ENCODE peak calls at places on chromosomes 12 and 14, in nine cellular contexts. One of them, this sample, is unnamed.

GRCh38 chr14:21044106-21044618 is 2.0 kb downstream of the RNASE7 start:
- DNase-seq in NCI-H2227 treated with DMSO at 0.1 percent for 48 hours: no peak
- DNase-seq in stimulated activated CD8-positive, alpha-beta memory T cell treated with anti-CD3 and anti-CD28 coated beads, Interleukin-2, amount 100 ng/mL, for 1 hour: no peak
- DNase-seq in ovary: no peak
- DNase-seq in DMS53: no peak
- DNase-seq in COR-L47: no peak
- DNase-seq in tibial nerve: no peak
- DNase-seq in NCI-H1694: no peak
- DNase-seq in GM04504: no peak
- DNase-seq in this sample: no peak

GRCh38 chr14:22752422-22752821 is 14.1 kb upstream of the OXA1L start:
- DNase-seq in NCI-H2227 treated with DMSO at 0.1 percent for 48 hours: no peak
- DNase-seq in stimulated activated CD8-positive, alpha-beta memory T cell treated with anti-CD3 and anti-CD28 coated beads, Interleukin-2, amount 100 ng/mL, for 1 hour: no peak
- DNase-seq in ovary: no peak
- DNase-seq in DMS53: no peak
- DNase-seq in COR-L47: no peak
- DNase-seq in tibial nerve: no peak
- DNase-seq in NCI-H1694: no peak
- DNase-seq in GM04504: no peak
- DNase-seq in this sample: no peak

GRCh38 chr14:51652168-51653095 is 722 bp downstream of the FRMD6 start:
- DNase-seq in NCI-H2227 treated with DMSO at 0.1 percent for 48 hours: no peak
- DNase-seq in stimulated activated CD8-positive, alpha-beta memory T cell treated with anti-CD3 and anti-CD28 coated beads, Interleukin-2, amount 100 ng/mL, for 1 hour: peak
- DNase-seq in ovary: peak
- DNase-seq in DMS53: peak
- DNase-seq in COR-L47: peak
- DNase-seq in tibial nerve: no peak
- DNase-seq in NCI-H1694: no peak
- DNase-seq in GM04504: no peak
- DNase-seq in this sample: no peak

GRCh38 chr14:44803239-44803905 is 158.4 kb downstream of the KLHL28 start:
- DNase-seq in NCI-H2227 treated with DMSO at 0.1 percent for 48 hours: no peak
- DNase-seq in stimulated activated CD8-positive, alpha-beta memory T cell treated with anti-CD3 and anti-CD28 coated beads, Interleukin-2, amount 100 ng/mL, for 1 hour: no peak
- DNase-seq in ovary: no peak
- DNase-seq in DMS53: peak
- DNase-seq in COR-L47: peak
- DNase-seq in tibial nerve: no peak
- DNase-seq in NCI-H1694: peak
- DNase-seq in GM04504: peak
- DNase-seq in this sample: peak

GRCh38 chr14:32136027-32136825 is 59.1 kb downstream of the ARHGAP5 start:
- DNase-seq in NCI-H2227 treated with DMSO at 0.1 percent for 48 hours: no peak
- DNase-seq in stimulated activated CD8-positive, alpha-beta memory T cell treated with anti-CD3 and anti-CD28 coated beads, Interleukin-2, amount 100 ng/mL, for 1 hour: no peak
- DNase-seq in ovary: no peak
- DNase-seq in DMS53: no peak
- DNase-seq in COR-L47: no peak
- DNase-seq in tibial nerve: no peak
- DNase-seq in NCI-H1694: no peak
- DNase-seq in GM04504: no peak
- DNase-seq in this sample: no peak

GRCh38 chr14:49447725-49448124 is 138.5 kb downstream of the RPS29 start:
- DNase-seq in NCI-H2227 treated with DMSO at 0.1 percent for 48 hours: no peak
- DNase-seq in stimulated activated CD8-positive, alpha-beta memory T cell treated with anti-CD3 and anti-CD28 coated beads, Interleukin-2, amount 100 ng/mL, for 1 hour: no peak
- DNase-seq in ovary: no peak
- DNase-seq in DMS53: no peak
- DNase-seq in COR-L47: no peak
- DNase-seq in tibial nerve: no peak
- DNase-seq in NCI-H1694: no peak
- DNase-seq in GM04504: no peak
- DNase-seq in this sample: no peak

GRCh38 chr14:60807971-60808370 is 73.4 kb downstream of the MNAT1 start:
- DNase-seq in NCI-H2227 treated with DMSO at 0.1 percent for 48 hours: no peak
- DNase-seq in stimulated activated CD8-positive, alpha-beta memory T cell treated with anti-CD3 and anti-CD28 coated beads, Interleukin-2, amount 100 ng/mL, for 1 hour: no peak
- DNase-seq in ovary: no peak
- DNase-seq in DMS53: no peak
- DNase-seq in COR-L47: no peak
- DNase-seq in tibial nerve: no peak
- DNase-seq in NCI-H1694: no peak
- DNase-seq in GM04504: no peak
- DNase-seq in this sample: no peak

GRCh38 chr14:104287301-104288009 is 149.1 kb downstream of the KIF26A start:
- DNase-seq in NCI-H2227 treated with DMSO at 0.1 percent for 48 hours: no peak
- DNase-seq in stimulated activated CD8-positive, alpha-beta memory T cell treated with anti-CD3 and anti-CD28 coated beads, Interleukin-2, amount 100 ng/mL, for 1 hour: no peak
- DNase-seq in ovary: no peak
- DNase-seq in DMS53: no peak
- DNase-seq in COR-L47: no peak
- DNase-seq in tibial nerve: no peak
- DNase-seq in NCI-H1694: no peak
- DNase-seq in GM04504: no peak
- DNase-seq in this sample: no peak

GRCh38 chr14:54901380-54902142 is 1.1 kb downstream of the GCH1 start:
- DNase-seq in NCI-H2227 treated with DMSO at 0.1 percent for 48 hours: no peak
- DNase-seq in stimulated activated CD8-positive, alpha-beta memory T cell treated with anti-CD3 and anti-CD28 coated beads, Interleukin-2, amount 100 ng/mL, for 1 hour: no peak
- DNase-seq in ovary: no peak
- DNase-seq in DMS53: peak
- DNase-seq in COR-L47: peak
- DNase-seq in tibial nerve: no peak
- DNase-seq in NCI-H1694: no peak
- DNase-seq in GM04504: no peak
- DNase-seq in this sample: no peak

GRCh38 chr12:17108877-17109520 is 503.0 kb upstream of the LMO3 start:
- DNase-seq in NCI-H2227 treated with DMSO at 0.1 percent for 48 hours: peak
- DNase-seq in stimulated activated CD8-positive, alpha-beta memory T cell treated with anti-CD3 and anti-CD28 coated beads, Interleukin-2, amount 100 ng/mL, for 1 hour: no peak
- DNase-seq in ovary: no peak
- DNase-seq in DMS53: peak
- DNase-seq in COR-L47: peak
- DNase-seq in tibial nerve: no peak
- DNase-seq in NCI-H1694: peak
- DNase-seq in GM04504: no peak
- DNase-seq in this sample: no peak

GRCh38 chr12:72267974-72268373 is 4.2 kb upstream of the TRHDE start:
- DNase-seq in NCI-H2227 treated with DMSO at 0.1 percent for 48 hours: peak
- DNase-seq in stimulated activated CD8-positive, alpha-beta memory T cell treated with anti-CD3 and anti-CD28 coated beads, Interleukin-2, amount 100 ng/mL, for 1 hour: no peak
- DNase-seq in ovary: no peak
- DNase-seq in DMS53: no peak
- DNase-seq in COR-L47: no peak
- DNase-seq in tibial nerve: no peak
- DNase-seq in NCI-H1694: no peak
- DNase-seq in GM04504: no peak
- DNase-seq in this sample: no peak

GRCh38 chr12:65556676-65557424 is 267.4 kb upstream of the HMGA2 start:
- DNase-seq in NCI-H2227 treated with DMSO at 0.1 percent for 48 hours: peak
- DNase-seq in stimulated activated CD8-positive, alpha-beta memory T cell treated with anti-CD3 and anti-CD28 coated beads, Interleukin-2, amount 100 ng/mL, for 1 hour: peak
- DNase-seq in ovary: peak
- DNase-seq in DMS53: peak
- DNase-seq in COR-L47: peak
- DNase-seq in tibial nerve: peak
- DNase-seq in NCI-H1694: peak
- DNase-seq in GM04504: no peak
- DNase-seq in this sample: peak

GRCh38 chr12:79174656-79175055 is 310.1 kb downstream of the SYT1 start:
- DNase-seq in NCI-H2227 treated with DMSO at 0.1 percent for 48 hours: peak
- DNase-seq in stimulated activated CD8-positive, alpha-beta memory T cell treated with anti-CD3 and anti-CD28 coated beads, Interleukin-2, amount 100 ng/mL, for 1 hour: no peak
- DNase-seq in ovary: no peak
- DNase-seq in DMS53: peak
- DNase-seq in COR-L47: peak
- DNase-seq in tibial nerve: no peak
- DNase-seq in NCI-H1694: no peak
- DNase-seq in GM04504: peak
- DNase-seq in this sample: no peak

GRCh38 chr14:55123101-55123500 is 6.0 kb upstream of the LGALS3 start:
- DNase-seq in NCI-H2227 treated with DMSO at 0.1 percent for 48 hours: no peak
- DNase-seq in stimulated activated CD8-positive, alpha-beta memory T cell treated with anti-CD3 and anti-CD28 coated beads, Interleukin-2, amount 100 ng/mL, for 1 hour: no peak
- DNase-seq in ovary: peak
- DNase-seq in DMS53: no peak
- DNase-seq in COR-L47: peak
- DNase-seq in tibial nerve: no peak
- DNase-seq in NCI-H1694: no peak
- DNase-seq in GM04504: no peak
- DNase-seq in this sample: no peak

GRCh38 chr14:36976571-36977023 is 195.8 kb downstream of the SLC25A21 start:
- DNase-seq in NCI-H2227 treated with DMSO at 0.1 percent for 48 hours: no peak
- DNase-seq in stimulated activated CD8-positive, alpha-beta memory T cell treated with anti-CD3 and anti-CD28 coated beads, Interleukin-2, amount 100 ng/mL, for 1 hour: no peak
- DNase-seq in ovary: no peak
- DNase-seq in DMS53: peak
- DNase-seq in COR-L47: no peak
- DNase-seq in tibial nerve: no peak
- DNase-seq in NCI-H1694: no peak
- DNase-seq in GM04504: no peak
- DNase-seq in this sample: no peak

GRCh38 chr12:53750812-53751335 is 905 bp downstream of the CISTR start:
- DNase-seq in NCI-H2227 treated with DMSO at 0.1 percent for 48 hours: no peak
- DNase-seq in stimulated activated CD8-positive, alpha-beta memory T cell treated with anti-CD3 and anti-CD28 coated beads, Interleukin-2, amount 100 ng/mL, for 1 hour: no peak
- DNase-seq in ovary: peak
- DNase-seq in DMS53: peak
- DNase-seq in COR-L47: no peak
- DNase-seq in tibial nerve: no peak
- DNase-seq in NCI-H1694: peak
- DNase-seq in GM04504: no peak
- DNase-seq in this sample: no peak

GRCh38 chr12:59652098-59652497 is 56.3 kb downstream of the SLC16A7 start:
- DNase-seq in NCI-H2227 treated with DMSO at 0.1 percent for 48 hours: no peak
- DNase-seq in stimulated activated CD8-positive, alpha-beta memory T cell treated with anti-CD3 and anti-CD28 coated beads, Interleukin-2, amount 100 ng/mL, for 1 hour: no peak
- DNase-seq in ovary: no peak
- DNase-seq in DMS53: no peak
- DNase-seq in COR-L47: no peak
- DNase-seq in tibial nerve: no peak
- DNase-seq in NCI-H1694: no peak
- DNase-seq in GM04504: no peak
- DNase-seq in this sample: no peak

GRCh38 chr12:69099201-69099837 is 140.1 kb upstream of the CPSF6 start:
- DNase-seq in NCI-H2227 treated with DMSO at 0.1 percent for 48 hours: no peak
- DNase-seq in stimulated activated CD8-positive, alpha-beta memory T cell treated with anti-CD3 and anti-CD28 coated beads, Interleukin-2, amount 100 ng/mL, for 1 hour: no peak
- DNase-seq in ovary: no peak
- DNase-seq in DMS53: no peak
- DNase-seq in COR-L47: no peak
- DNase-seq in tibial nerve: no peak
- DNase-seq in NCI-H1694: no peak
- DNase-seq in GM04504: no peak
- DNase-seq in this sample: no peak

GRCh38 chr12:27187697-27188096 is 56.4 kb upstream of the STK38L start:
- DNase-seq in NCI-H2227 treated with DMSO at 0.1 percent for 48 hours: no peak
- DNase-seq in stimulated activated CD8-positive, alpha-beta memory T cell treated with anti-CD3 and anti-CD28 coated beads, Interleukin-2, amount 100 ng/mL, for 1 hour: no peak
- DNase-seq in ovary: no peak
- DNase-seq in DMS53: no peak
- DNase-seq in COR-L47: no peak
- DNase-seq in tibial nerve: no peak
- DNase-seq in NCI-H1694: no peak
- DNase-seq in GM04504: no peak
- DNase-seq in this sample: no peak

GRCh38 chr12:3204143-3204542 is 127.0 kb downstream of the TSPAN9 start:
- DNase-seq in NCI-H2227 treated with DMSO at 0.1 percent for 48 hours: no peak
- DNase-seq in stimulated activated CD8-positive, alpha-beta memory T cell treated with anti-CD3 and anti-CD28 coated beads, Interleukin-2, amount 100 ng/mL, for 1 hour: no peak
- DNase-seq in ovary: no peak
- DNase-seq in DMS53: peak
- DNase-seq in COR-L47: peak
- DNase-seq in tibial nerve: no peak
- DNase-seq in NCI-H1694: peak
- DNase-seq in GM04504: no peak
- DNase-seq in this sample: no peak

GRCh38 chr12:52608826-52609630 is 7.8 kb upstream of the KRT72 start:
- DNase-seq in NCI-H2227 treated with DMSO at 0.1 percent for 48 hours: no peak
- DNase-seq in stimulated activated CD8-positive, alpha-beta memory T cell treated with anti-CD3 and anti-CD28 coated beads, Interleukin-2, amount 100 ng/mL, for 1 hour: no peak
- DNase-seq in ovary: no peak
- DNase-seq in DMS53: no peak
- DNase-seq in COR-L47: no peak
- DNase-seq in tibial nerve: no peak
- DNase-seq in NCI-H1694: no peak
- DNase-seq in GM04504: no peak
- DNase-seq in this sample: no peak

GRCh38 chr12:91111366-91112321 is at the start of gene LUM:
- DNase-seq in NCI-H2227 treated with DMSO at 0.1 percent for 48 hours: no peak
- DNase-seq in stimulated activated CD8-positive, alpha-beta memory T cell treated with anti-CD3 and anti-CD28 coated beads, Interleukin-2, amount 100 ng/mL, for 1 hour: no peak
- DNase-seq in ovary: peak
- DNase-seq in DMS53: no peak
- DNase-seq in COR-L47: no peak
- DNase-seq in tibial nerve: peak
- DNase-seq in NCI-H1694: no peak
- DNase-seq in GM04504: peak
- DNase-seq in this sample: no peak

GRCh38 chr14:105098316-105098715 is 33.1 kb upstream of the GPR132 start:
- DNase-seq in NCI-H2227 treated with DMSO at 0.1 percent for 48 hours: no peak
- DNase-seq in stimulated activated CD8-positive, alpha-beta memory T cell treated with anti-CD3 and anti-CD28 coated beads, Interleukin-2, amount 100 ng/mL, for 1 hour: no peak
- DNase-seq in ovary: no peak
- DNase-seq in DMS53: no peak
- DNase-seq in COR-L47: no peak
- DNase-seq in tibial nerve: no peak
- DNase-seq in NCI-H1694: no peak
- DNase-seq in GM04504: no peak
- DNase-seq in this sample: no peak

GRCh38 chr14:32336702-32337101 is 7.6 kb downstream of the AKAP6 start:
- DNase-seq in NCI-H2227 treated with DMSO at 0.1 percent for 48 hours: no peak
- DNase-seq in stimulated activated CD8-positive, alpha-beta memory T cell treated with anti-CD3 and anti-CD28 coated beads, Interleukin-2, amount 100 ng/mL, for 1 hour: no peak
- DNase-seq in ovary: no peak
- DNase-seq in DMS53: no peak
- DNase-seq in COR-L47: no peak
- DNase-seq in tibial nerve: no peak
- DNase-seq in NCI-H1694: no peak
- DNase-seq in GM04504: no peak
- DNase-seq in this sample: no peak

GRCh38 chr12:117832459-117833457 is 136.0 kb downstream of the KSR2 start:
- DNase-seq in NCI-H2227 treated with DMSO at 0.1 percent for 48 hours: no peak
- DNase-seq in stimulated activated CD8-positive, alpha-beta memory T cell treated with anti-CD3 and anti-CD28 coated beads, Interleukin-2, amount 100 ng/mL, for 1 hour: no peak
- DNase-seq in ovary: no peak
- DNase-seq in DMS53: no peak
- DNase-seq in COR-L47: no peak
- DNase-seq in tibial nerve: no peak
- DNase-seq in NCI-H1694: no peak
- DNase-seq in GM04504: no peak
- DNase-seq in this sample: no peak

GRCh38 chr12:38056701-38057689 is 259.6 kb upstream of the ALG10B start:
- DNase-seq in NCI-H2227 treated with DMSO at 0.1 percent for 48 hours: no peak
- DNase-seq in stimulated activated CD8-positive, alpha-beta memory T cell treated with anti-CD3 and anti-CD28 coated beads, Interleukin-2, amount 100 ng/mL, for 1 hour: no peak
- DNase-seq in ovary: no peak
- DNase-seq in DMS53: no peak
- DNase-seq in COR-L47: no peak
- DNase-seq in tibial nerve: no peak
- DNase-seq in NCI-H1694: no peak
- DNase-seq in GM04504: no peak
- DNase-seq in this sample: no peak

GRCh38 chr14:26132061-26132460 is 465.8 kb downstream of the NOVA1 start:
- DNase-seq in NCI-H2227 treated with DMSO at 0.1 percent for 48 hours: no peak
- DNase-seq in stimulated activated CD8-positive, alpha-beta memory T cell treated with anti-CD3 and anti-CD28 coated beads, Interleukin-2, amount 100 ng/mL, for 1 hour: no peak
- DNase-seq in ovary: no peak
- DNase-seq in DMS53: no peak
- DNase-seq in COR-L47: no peak
- DNase-seq in tibial nerve: no peak
- DNase-seq in NCI-H1694: no peak
- DNase-seq in GM04504: no peak
- DNase-seq in this sample: no peak

GRCh38 chr12:101299346-101299745 is 19.4 kb downstream of the UTP20 start:
- DNase-seq in NCI-H2227 treated with DMSO at 0.1 percent for 48 hours: no peak
- DNase-seq in stimulated activated CD8-positive, alpha-beta memory T cell treated with anti-CD3 and anti-CD28 coated beads, Interleukin-2, amount 100 ng/mL, for 1 hour: no peak
- DNase-seq in ovary: no peak
- DNase-seq in DMS53: no peak
- DNase-seq in COR-L47: no peak
- DNase-seq in tibial nerve: no peak
- DNase-seq in NCI-H1694: no peak
- DNase-seq in GM04504: no peak
- DNase-seq in this sample: no peak

GRCh38 chr12:108805136-108805535 is 52.2 kb downstream of the SSH1 start:
- DNase-seq in NCI-H2227 treated with DMSO at 0.1 percent for 48 hours: no peak
- DNase-seq in stimulated activated CD8-positive, alpha-beta memory T cell treated with anti-CD3 and anti-CD28 coated beads, Interleukin-2, amount 100 ng/mL, for 1 hour: no peak
- DNase-seq in ovary: no peak
- DNase-seq in DMS53: no peak
- DNase-seq in COR-L47: no peak
- DNase-seq in tibial nerve: no peak
- DNase-seq in NCI-H1694: no peak
- DNase-seq in GM04504: no peak
- DNase-seq in this sample: no peak

GRCh38 chr12:100868487-100868886 is 73.9 kb downstream of the ANO4 start:
- DNase-seq in NCI-H2227 treated with DMSO at 0.1 percent for 48 hours: no peak
- DNase-seq in stimulated activated CD8-positive, alpha-beta memory T cell treated with anti-CD3 and anti-CD28 coated beads, Interleukin-2, amount 100 ng/mL, for 1 hour: no peak
- DNase-seq in ovary: no peak
- DNase-seq in DMS53: no peak
- DNase-seq in COR-L47: no peak
- DNase-seq in tibial nerve: no peak
- DNase-seq in NCI-H1694: no peak
- DNase-seq in GM04504: peak
- DNase-seq in this sample: no peak

GRCh38 chr12:100234166-100234565 is 32.7 kb downstream of the DEPDC4 start:
- DNase-seq in NCI-H2227 treated with DMSO at 0.1 percent for 48 hours: no peak
- DNase-seq in stimulated activated CD8-positive, alpha-beta memory T cell treated with anti-CD3 and anti-CD28 coated beads, Interleukin-2, amount 100 ng/mL, for 1 hour: no peak
- DNase-seq in ovary: no peak
- DNase-seq in DMS53: peak
- DNase-seq in COR-L47: no peak
- DNase-seq in tibial nerve: no peak
- DNase-seq in NCI-H1694: no peak
- DNase-seq in GM04504: peak
- DNase-seq in this sample: no peak